ENCODE peak calls at places on chromosomes 11 and 22, in five cellular contexts. M, Q, H, J and R are unnamed samples.

GRCh38 chr11:122248939-122249338 is 132.9 kb upstream of the BLID start:
- DNase-seq in H (no peak), Q (peak), M (no peak), J (no peak), R (peak)

GRCh38 chr22:27022741-27023373 is 365.5 kb downstream of the MIAT start:
- DNase-seq in Q (no peak), H (no peak), J (no peak), M (no peak), R (no peak)

GRCh38 chr11:115605397-115606222 is 101.4 kb upstream of the CADM1 start:
- DNase-seq in H (no peak), Q (no peak), M (no peak), J (no peak), R (no peak)

GRCh38 chr11:126546694-126547093 is 191.2 kb downstream of the ST3GAL4 start:
- DNase-seq in H (no peak), J (no peak), Q (no peak), M (no peak), R (no peak)

GRCh38 chr11:78040691-78041379 is 17.8 kb upstream of the KCTD14 start:
- DNase-seq in J (no peak), Q (no peak), H (no peak), M (peak), R (peak)

GRCh38 chr11:3835100-3835485 is 5.7 kb downstream of the RHOG start:
- DNase-seq in H (no peak), J (no peak), Q (peak), M (no peak), R (peak)

GRCh38 chr11:12556788-12557384 is 117.3 kb upstream of the TEAD1 start:
- DNase-seq in M (no peak), H (no peak), J (no peak), Q (peak), R (peak)

GRCh38 chr11:16945671-16946469 is 68.3 kb downstream of the PLEKHA7 start:
- DNase-seq in M (peak), J (peak), Q (peak), H (peak), R (peak)

GRCh38 chr11:122155765-122156527 is 39.9 kb upstream of the BLID start:
- DNase-seq in H (no peak), Q (no peak), J (no peak), M (no peak), R (no peak)

GRCh38 chr11:66856496-66857233 is at the start of gene LRFN4:
- DNase-seq in H (no peak), J (peak), M (peak), Q (peak), R (peak)

GRCh38 chr11:67307545-67308001 is 4.2 kb downstream of the SSH3 start:
- DNase-seq in J (no peak), Q (no peak), H (no peak), M (no peak), R (no peak)

GRCh38 chr22:40376149-40376548 is 5.8 kb downstream of the SGSM3 start:
- DNase-seq in H (no peak), Q (no peak), M (no peak), J (no peak), R (no peak)

GRCh38 chr11:63239254-63239653 is 4.1 kb downstream of the SLC22A25 start:
- DNase-seq in Q (no peak), H (no peak), M (no peak), J (no peak), R (no peak)

GRCh38 chr11:133945087-133945974 is 11.4 kb downstream of the IGSF9B start:
- DNase-seq in H (no peak), J (no peak), M (peak), Q (peak), R (no peak)

GRCh38 chr11:117969160-117969991 is 16.8 kb upstream of the IL10RA start:
- DNase-seq in Q (no peak), H (no peak), J (no peak), M (no peak), R (no peak)

GRCh38 chr22:25558341-25558740 is 6.1 kb upstream of the GRK3 start:
- DNase-seq in J (no peak), H (no peak), Q (no peak), M (no peak), R (no peak)

GRCh38 chr11:17831883-17832282 is 97.3 kb downstream of the KCNC1 start:
- DNase-seq in J (no peak), M (no peak), H (no peak), Q (no peak), R (no peak)

GRCh38 chr11:102794382-102794781 is 3.6 kb downstream of the MMP1 start:
- DNase-seq in M (peak), J (no peak), H (no peak), Q (peak), R (peak)

GRCh38 chr11:94734563-94735275 is 33.4 kb upstream of the AMOTL1 start:
- DNase-seq in M (no peak), H (no peak), J (no peak), Q (peak), R (peak)

GRCh38 chr11:28400236-28401100 is 292.3 kb downstream of the METTL15 start:
- DNase-seq in Q (peak), J (no peak), H (no peak), M (no peak), R (peak)

GRCh38 chr22:43101306-43101705 is 9.2 kb upstream of the BIK start:
- DNase-seq in J (no peak), M (no peak), H (no peak), Q (no peak), R (no peak)

GRCh38 chr22:26949193-26949592 is 291.8 kb downstream of the MIAT start:
- DNase-seq in J (peak), H (no peak), M (peak), Q (no peak), R (peak)

GRCh38 chr22:46750861-46751260 is 11.6 kb upstream of the TBC1D22A start:
- DNase-seq in Q (no peak), M (peak), H (no peak), J (no peak), R (no peak)

GRCh38 chr11:63985812-63986155 is 454 bp upstream of the OTUB1 start:
- DNase-seq in H (no peak), Q (no peak), M (peak), J (no peak), R (no peak)

GRCh38 chr11:73566977-73567755 is 30.7 kb downstream of the FAM168A start:
- DNase-seq in Q (peak), M (no peak), J (no peak), H (no peak), R (no peak)

GRCh38 chr11:35746356-35747153 is 84.0 kb downstream of the TRIM44 start:
- DNase-seq in H (no peak), Q (no peak), M (no peak), J (no peak), R (no peak)

GRCh38 chr11:131918663-131919062 is 548.2 kb downstream of the NTM start:
- DNase-seq in M (no peak), Q (no peak), J (no peak), H (no peak), R (no peak)

GRCh38 chr11:131916633-131917032 is 546.2 kb downstream of the NTM start:
- DNase-seq in Q (no peak), H (no peak), J (no peak), M (no peak), R (no peak)

GRCh38 chr11:131914299-131914902 is 544.0 kb downstream of the NTM start:
- DNase-seq in Q (no peak), J (no peak), H (no peak), M (no peak), R (peak)

GRCh38 chr11:131922220-131922619 is 551.8 kb downstream of the NTM start:
- DNase-seq in H (no peak), M (no peak), Q (no peak), J (no peak), R (no peak)

GRCh38 chr11:131917634-131918384 is 547.4 kb downstream of the NTM start:
- DNase-seq in M (no peak), J (no peak), H (no peak), Q (no peak), R (no peak)
- TF ChIP-seq CTCF in M (no peak), J (no peak), H (no peak), Q (no peak), R (no peak)

DNA sequence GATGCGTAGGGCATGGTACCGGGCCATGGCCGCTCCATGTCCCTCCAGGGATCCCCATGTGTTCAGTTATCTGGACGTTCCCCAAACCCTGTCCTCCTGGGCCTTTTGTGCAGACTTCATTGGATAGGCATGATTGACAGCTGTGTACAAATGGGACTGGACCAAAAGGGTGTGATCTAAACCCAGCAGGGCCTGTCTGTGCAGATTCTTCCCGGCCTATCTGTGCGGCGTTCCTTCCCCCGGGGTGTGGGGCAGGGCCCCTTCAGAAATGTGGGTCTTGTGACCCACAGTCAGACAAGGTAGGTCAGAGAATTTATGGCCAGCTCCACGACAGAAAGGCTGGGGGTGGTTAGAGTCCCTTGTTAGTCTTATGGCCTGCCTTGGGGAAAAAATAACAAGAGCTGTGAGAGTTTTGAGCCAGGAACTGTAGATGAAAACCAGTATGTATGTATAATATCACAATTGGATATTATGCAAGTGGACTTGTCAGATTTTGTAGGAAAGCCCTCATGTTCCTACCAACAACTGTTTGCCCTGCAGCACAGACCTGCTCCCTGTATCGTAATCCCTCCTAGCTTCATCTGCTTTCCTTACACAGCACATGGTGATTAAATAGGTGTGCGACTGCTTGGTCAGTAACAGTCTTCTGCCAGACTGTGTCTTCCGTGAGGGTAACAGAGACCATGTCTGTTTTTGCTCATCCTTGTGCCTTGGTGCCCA is 31.7 kb downstream of the AP2A2 start:
- DNase-seq in H (no peak), M (no peak), J (no peak), Q (no peak), R (peak)
- TF ChIP-seq CTCF in H (no peak), M (no peak), J (no peak), Q (no peak), R (no peak)

GRCh38 chr11:75292943-75293342 is 52.4 kb downstream of the TPBGL start:
- DNase-seq in J (no peak), H (no peak), Q (no peak), M (no peak), R (no peak)

GRCh38 chr11:75289919-75290318 is 49.3 kb downstream of the TPBGL start:
- DNase-seq in H (no peak), Q (no peak), M (no peak), J (no peak), R (no peak)

GRCh38 chr11:75298191-75298590 is 53.3 kb downstream of the ARRB1 start:
- DNase-seq in J (no peak), M (no peak), H (no peak), Q (no peak), R (no peak)

GRCh38 chr11:75291741-75292140 is 51.2 kb downstream of the TPBGL start:
- DNase-seq in H (no peak), J (no peak), M (no peak), Q (no peak), R (no peak)

GRCh38 chr11:75293903-75294302 is 53.3 kb downstream of the TPBGL start:
- DNase-seq in H (no peak), J (no peak), M (no peak), Q (no peak), R (no peak)
- TF ChIP-seq CTCF in H (no peak), J (no peak), M (no peak), Q (no peak), R (no peak)

DNA sequence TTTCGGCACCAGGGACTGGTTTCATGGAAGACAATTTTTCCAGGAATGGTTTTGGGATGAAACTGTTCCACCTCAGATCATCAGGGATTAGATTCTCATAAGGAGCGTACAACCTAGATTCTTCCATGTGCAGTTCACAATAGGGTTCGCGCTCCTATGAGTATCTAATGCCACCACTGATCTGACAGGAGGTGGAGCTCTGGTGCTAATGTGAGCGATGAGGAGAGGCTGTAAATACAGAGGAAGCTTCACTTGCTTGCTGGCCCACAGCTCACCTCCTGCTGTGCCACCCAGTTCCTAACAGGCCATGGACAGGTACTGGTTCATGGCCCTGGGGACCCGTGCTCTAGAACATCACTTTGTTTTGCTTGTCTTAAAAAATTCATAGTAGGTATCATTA is 41.8 kb upstream of the AMPD3 start:
- DNase-seq in Q (peak), J (no peak), H (no peak), M (peak), R (peak)
- TF ChIP-seq CTCF in Q (no peak), J (no peak), H (no peak), M (no peak), R (no peak)

DNA sequence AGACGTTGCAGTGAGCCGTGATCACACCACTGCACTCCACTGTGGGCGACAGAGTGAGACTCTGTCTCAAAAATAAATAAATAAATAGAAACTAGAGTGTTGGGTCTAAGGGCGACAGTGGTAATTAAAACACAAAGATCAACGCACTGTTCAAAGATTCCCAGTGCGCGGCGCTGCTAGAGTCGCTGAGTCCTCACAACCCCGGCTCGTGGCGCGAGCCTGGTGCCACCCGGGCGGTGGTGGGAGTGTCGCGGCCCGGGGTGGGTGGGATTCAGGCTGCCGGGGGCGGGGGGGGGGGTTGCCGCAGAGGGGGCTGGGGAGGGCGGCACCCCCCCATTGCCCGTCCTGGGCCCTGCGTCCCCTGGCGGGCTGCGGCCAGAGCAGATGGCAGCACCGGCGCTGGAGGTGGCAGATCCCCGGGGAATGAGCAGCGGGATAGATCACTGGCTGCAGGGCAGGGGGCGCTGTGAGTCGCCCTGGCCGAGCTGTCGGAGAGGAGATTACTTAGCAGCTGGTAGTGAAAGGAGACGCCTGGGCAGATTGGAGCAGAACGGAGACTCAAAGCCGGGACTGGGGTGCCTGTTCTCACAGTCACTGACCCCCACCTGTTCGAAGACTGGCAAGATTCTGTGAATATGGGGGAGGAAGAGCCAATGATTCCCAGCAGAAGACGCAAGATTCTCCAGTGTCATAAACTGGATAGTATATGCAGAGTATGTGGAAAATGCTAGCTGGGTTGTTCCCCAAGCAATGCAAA is 30.2 kb upstream of the APOBEC3A start:
- DNase-seq in M (peak), Q (peak), J (peak), H (peak), R (peak)
- TF ChIP-seq CTCF in M (peak), Q (peak), J (peak), H (no peak), R (peak)

GRCh38 chr11:119484741-119485605 is 62.0 kb upstream of the THY1 start:
- DNase-seq in H (no peak), J (no peak), Q (no peak), M (no peak), R (peak)
- TF ChIP-seq CTCF in H (no peak), J (peak), Q (peak), M (no peak), R (peak)